ENCODE peak calls at places on chromosomes 12 and 14, in nine cellular contexts. P is GM23338, W is endothelial cell, J is HCT116, V is hepatic stellate cell, X is iPS-NIHi11, L is stromal cell of bone marrow, T is GM23248, O is non-pigmented ciliary epithelial cell. M is an unnamed sample.

GRCh38 chr12:131825146-131825892 is 2.9 kb upstream of the MMP17 start:
- DNase-seq in P (no peak), W (no peak), J (no peak), V (peak), X (no peak), L (peak), T (peak), O (no peak), M (no peak)

GRCh38 chr12:103470664-103471063 is 25.1 kb downstream of the C12orf42 start:
- DNase-seq in P (no peak), W (no peak), J (no peak), V (no peak), X (no peak), L (no peak), T (peak), O (no peak), M (peak)

GRCh38 chr14:30191639-30192279 is 264.1 kb upstream of the PRKD1 start:
- DNase-seq in P (no peak), W (no peak), J (no peak), V (no peak), X (no peak), L (no peak), T (peak), O (no peak), M (no peak)

GRCh38 chr12:1811281-1811947 is 9.0 kb upstream of the LRTM2 start:
- DNase-seq in P (no peak), W (no peak), J (no peak), V (peak), X (no peak), L (no peak), T (no peak), O (no peak), M (peak)

GRCh38 chr12:75505706-75506312 is 5.6 kb downstream of the KRR1 start:
- DNase-seq in P (no peak), W (no peak), J (no peak), V (no peak), X (no peak), L (no peak), T (peak), O (no peak), M (peak)

GRCh38 chr12:105459760-105460325 is 129.4 kb downstream of the C12orf75 start:
- DNase-seq in P (no peak), W (peak), J (no peak), V (no peak), X (no peak), L (no peak), T (no peak), O (no peak), M (no peak)

GRCh38 chr12:53793221-53793620 is 41.4 kb upstream of the CISTR start:
- DNase-seq in P (no peak), W (no peak), J (no peak), V (no peak), X (no peak), L (no peak), T (no peak), O (no peak), M (no peak)

GRCh38 chr14:105019861-105020814 is 745 bp downstream of the CDCA4 start:
- DNase-seq in P (peak), W (peak), J (no peak), V (peak), X (peak), L (no peak), T (peak), O (no peak), M (peak)

GRCh38 chr14:52413729-52414453 is 99.8 kb downstream of the PTGER2 start:
- DNase-seq in P (no peak), W (no peak), J (no peak), V (no peak), X (no peak), L (peak), T (peak), O (no peak), M (no peak)

GRCh38 chr12:27703720-27704452 is 6.7 kb upstream of the MRPS35 start:
- DNase-seq in P (peak), W (peak), J (peak), V (peak), X (peak), L (peak), T (peak), O (peak), M (peak)

GRCh38 chr12:29921307-29921706 is 137.6 kb upstream of the TMTC1 start:
- DNase-seq in P (no peak), W (no peak), J (peak), V (no peak), X (no peak), L (no peak), T (peak), O (peak), M (no peak)

GRCh38 chr14:23171251-23171975 is 12.0 kb downstream of the SLC7A8 start:
- DNase-seq in P (no peak), W (no peak), J (no peak), V (no peak), X (no peak), L (peak), T (peak), O (no peak), M (no peak)

GRCh38 chr12:57758566-57759359 is 3.9 kb downstream of the MARCHF9 start:
- DNase-seq in P (no peak), W (no peak), J (no peak), V (no peak), X (no peak), L (no peak), T (no peak), O (no peak), M (no peak)

GRCh38 chr12:46491548-46491947 is 119.0 kb upstream of the SLC38A2 start:
- DNase-seq in P (no peak), W (no peak), J (no peak), V (no peak), X (no peak), L (no peak), T (no peak), O (no peak), M (no peak)

GRCh38 chr12:117158911-117159310 is 31.4 kb downstream of the FBXO21 start:
- DNase-seq in P (no peak), W (no peak), J (no peak), V (no peak), X (no peak), L (no peak), T (no peak), O (peak), M (no peak)

GRCh38 chr14:61147898-61148549 is 133.1 kb downstream of the TMEM30B start:
- DNase-seq in P (peak), W (no peak), J (peak), V (no peak), X (no peak), L (no peak), T (no peak), O (peak), M (no peak)

GRCh38 chr12:124720019-124720686 is 143.5 kb downstream of the SCARB1 start:
- DNase-seq in P (no peak), W (no peak), J (no peak), V (no peak), X (no peak), L (peak), T (peak), O (no peak), M (no peak)

GRCh38 chr14:99989032-99989431 is 76.2 kb upstream of the EVL start:
- DNase-seq in P (no peak), W (no peak), J (no peak), V (no peak), X (no peak), L (no peak), T (no peak), O (no peak), M (no peak)

GRCh38 chr12:76790564-76791552 is 26.9 kb downstream of the ZDHHC17 start:
- DNase-seq in P (peak), W (no peak), J (peak), V (peak), X (peak), L (no peak), T (peak), O (no peak), M (peak)

GRCh38 chr12:77032406-77032805 is 33.0 kb downstream of the E2F7 start:
- DNase-seq in P (no peak), W (no peak), J (no peak), V (no peak), X (no peak), L (no peak), T (peak), O (peak), M (no peak)

GRCh38 chr14:33191855-33192254 is 253.2 kb downstream of the NPAS3 start:
- DNase-seq in P (no peak), W (no peak), J (no peak), V (no peak), X (no peak), L (no peak), T (no peak), O (no peak), M (no peak)

GRCh38 chr14:90109858-90110257 is 48.1 kb downstream of the KCNK13 start:
- DNase-seq in P (peak), W (peak), J (peak), V (no peak), X (peak), L (no peak), T (no peak), O (no peak), M (no peak)

GRCh38 chr12:104063712-104064030 is 660 bp upstream of the HCFC2 start:
- DNase-seq in P (no peak), W (peak), J (no peak), V (no peak), X (no peak), L (peak), T (no peak), O (no peak), M (no peak)

GRCh38 chr14:106094654-106095189 is 568.3 kb downstream of the TMEM121 start:
- DNase-seq in P (no peak), W (no peak), J (no peak), V (no peak), X (no peak), L (no peak), T (no peak), O (no peak), M (no peak)

GRCh38 chr12:53065975-53066593 is 13.1 kb downstream of the SPRYD3 start:
- DNase-seq in P (peak), W (peak), J (peak), V (peak), X (peak), L (no peak), T (peak), O (no peak), M (peak)

GRCh38 chr14:31968107-31968810 is 108.8 kb upstream of the ARHGAP5 start:
- DNase-seq in P (no peak), W (no peak), J (no peak), V (no peak), X (no peak), L (no peak), T (peak), O (no peak), M (no peak)

GRCh38 chr12:46835785-46836184 is 10.0 kb upstream of the SLC38A4 start:
- DNase-seq in P (no peak), W (no peak), J (no peak), V (no peak), X (no peak), L (no peak), T (no peak), O (no peak), M (no peak)

GRCh38 chr12:2295941-2296461 is 243.2 kb downstream of the CACNA1C start:
- DNase-seq in P (no peak), W (no peak), J (no peak), V (no peak), X (no peak), L (peak), T (peak), O (no peak), M (peak)

GRCh38 chr14:103628684-103629502 is at the start of gene KLC1:
- DNase-seq in P (peak), W (peak), J (peak), V (peak), X (peak), L (peak), T (peak), O (no peak), M (peak)

GRCh38 chr14:103923863-103924262 is 4.4 kb upstream of the TDRD9 start:
- DNase-seq in P (no peak), W (peak), J (no peak), V (no peak), X (no peak), L (no peak), T (no peak), O (no peak), M (peak)

GRCh38 chr12:112822056-112822455 is 30.5 kb downstream of the RPH3A start:
- DNase-seq in P (peak), W (no peak), J (no peak), V (no peak), X (peak), L (no peak), T (no peak), O (no peak), M (no peak)

GRCh38 chr14:91417134-91417982 is at the start of gene CCDC88C:
- DNase-seq in P (peak), W (peak), J (peak), V (peak), X (peak), L (no peak), T (peak), O (no peak), M (peak)

GRCh38 chr14:35046751-35047536 is 872 bp downstream of the FAM177A1 start:
- DNase-seq in P (peak), W (no peak), J (no peak), V (no peak), X (no peak), L (peak), T (peak), O (no peak), M (peak)

GRCh38 chr12:57845478-57846284 is 848 bp downstream of the CTDSP2 start:
- DNase-seq in P (peak), W (peak), J (no peak), V (peak), X (peak), L (peak), T (peak), O (no peak), M (peak)

GRCh38 chr12:33708935-33709334 is 269.3 kb upstream of the SYT10 start:
- DNase-seq in P (no peak), W (no peak), J (no peak), V (no peak), X (no peak), L (no peak), T (no peak), O (no peak), M (no peak)

GRCh38 chr14:68789002-68789797 is 3.7 kb downstream of the ZFP36L1 start:
- DNase-seq in P (peak), W (peak), J (no peak), V (no peak), X (peak), L (no peak), T (peak), O (no peak), M (peak)

GRCh38 chr14:100092832-100093231 is 27.6 kb downstream of the EVL start:
- DNase-seq in P (no peak), W (no peak), J (no peak), V (no peak), X (no peak), L (no peak), T (no peak), O (no peak), M (no peak)

M was measured in KBM-7.